ENCODE peak calls at places on chromosome 19, in eight cellular contexts. J is PC-9; X is activated CD4-positive, alpha-beta T cell treated with anti-CD3 and anti-CD28 coated beads for 24 hours; M is MCF 10A; N is naive thymus-derived CD8-positive, alpha-beta T cell; L is endodermal cell; P is H7; O is CD14-positive monocyte. I is an unnamed sample.

GRCh38 chr19:12034196-12034595 is 1.3 kb downstream of the ZNF433 start:
- DNase-seq in M (no peak), L (no peak), X (no peak), J (no peak), P (no peak), O (no peak), N (no peak), I (no peak)

GRCh38 chr19:39428309-39429112 is 7.2 kb downstream of the RPS16 start:
- DNase-seq in J (peak), O (no peak), M (no peak), X (no peak), N (no peak), L (peak), P (peak), I (peak)

GRCh38 chr19:48551437-48552302 is at the start of gene SULT2B1:
- DNase-seq in N (no peak), O (no peak), M (no peak), P (peak), J (peak), X (no peak), L (no peak), I (no peak)

GRCh38 chr19:45641274-45642105 is 2.3 kb upstream of the EML2 start:
- DNase-seq in X (peak), M (peak), P (peak), O (peak), J (peak), N (no peak), L (peak), I (peak)

GRCh38 chr19:3129112-3129511 is 6.7 kb upstream of the GNA15 start:
- DNase-seq in O (no peak), J (no peak), N (no peak), L (peak), P (peak), X (no peak), M (peak), I (no peak)

GRCh38 chr19:2661615-2662014 is 40.9 kb downstream of the GNG7 start:
- DNase-seq in M (no peak), O (no peak), P (no peak), L (peak), X (no peak), J (no peak), N (no peak), I (peak)

GRCh38 chr19:38478273-38478971 is 44.9 kb downstream of the RYR1 start:
- DNase-seq in O (no peak), P (no peak), N (no peak), J (no peak), L (peak), X (no peak), M (peak), I (peak)

GRCh38 chr19:39590265-39590664 is 12.1 kb upstream of the LGALS13 start:
- DNase-seq in J (no peak), M (peak), X (no peak), N (no peak), P (peak), L (peak), O (no peak), I (no peak)

GRCh38 chr19:33828266-33829075 is 31.8 kb downstream of the KCTD15 start:
- DNase-seq in M (no peak), O (no peak), X (no peak), N (no peak), P (no peak), L (peak), J (no peak), I (no peak)

GRCh38 chr19:5623397-5624153 is 692 bp downstream of the SAFB start:
- DNase-seq in X (no peak), P (peak), N (no peak), L (peak), J (no peak), M (no peak), O (no peak), I (no peak)

GRCh38 chr19:9934132-9934950 is 2.0 kb downstream of the OLFM2 start:
- DNase-seq in L (peak), O (peak), N (peak), M (peak), P (peak), X (peak), J (peak), I (peak)

GRCh38 chr19:45179848-45180370 is 1.3 kb downstream of the BLOC1S3 start:
- DNase-seq in O (no peak), J (peak), M (no peak), L (peak), N (no peak), P (peak), X (no peak), I (no peak)